ENCODE peak calls at places on chromosomes 4 and X, in ten cellular contexts. One of them, this sample, is unnamed.

GRCh38 chr4:79225360-79225759 is 100.5 kb downstream of the NAA11 start:
- DNase-seq in cardiac muscle cell: peak; percentile 70
- DNase-seq in ovary: no peak
- DNase-seq in choroid plexus epithelial cell: no peak
- DNase-seq in CD8-positive, alpha-beta T cell: no peak
- DNase-seq in heart right ventricle: no peak
- DNase-seq in hepatocyte: no peak
- DNase-seq in esophagus squamous epithelium: no peak
- DNase-seq in HCT116: no peak
- DNase-seq in fibroblast of the aortic adventitia: no peak
- DNase-seq in this sample: no peak

GRCh38 chr4:36392916-36393315 is 111.5 kb downstream of the DTHD1 start:
- DNase-seq in cardiac muscle cell: no peak
- DNase-seq in ovary: no peak
- DNase-seq in choroid plexus epithelial cell: no peak
- DNase-seq in CD8-positive, alpha-beta T cell: no peak
- DNase-seq in heart right ventricle: no peak
- DNase-seq in hepatocyte: no peak
- DNase-seq in esophagus squamous epithelium: no peak
- DNase-seq in HCT116: no peak
- DNase-seq in fibroblast of the aortic adventitia: no peak
- DNase-seq in this sample: no peak

GRCh38 chr4:8599657-8600056 is 7.1 kb downstream of the CPZ start:
- DNase-seq in cardiac muscle cell: peak; percentile 77
- DNase-seq in ovary: peak; percentile 66
- DNase-seq in choroid plexus epithelial cell: peak; percentile 96
- DNase-seq in CD8-positive, alpha-beta T cell: no peak
- DNase-seq in heart right ventricle: no peak
- DNase-seq in hepatocyte: no peak
- DNase-seq in esophagus squamous epithelium: no peak
- DNase-seq in HCT116: peak; percentile 77
- DNase-seq in fibroblast of the aortic adventitia: peak; percentile 62
- DNase-seq in this sample: peak; percentile 77

GRCh38 chr4:88219099-88219498 is 60.7 kb upstream of the ABCG2 start:
- DNase-seq in cardiac muscle cell: peak; percentile 73
- DNase-seq in ovary: no peak
- DNase-seq in choroid plexus epithelial cell: peak; percentile 80
- DNase-seq in CD8-positive, alpha-beta T cell: no peak
- DNase-seq in heart right ventricle: peak; percentile 26
- DNase-seq in hepatocyte: peak; percentile 70
- DNase-seq in esophagus squamous epithelium: no peak
- DNase-seq in HCT116: peak; percentile 28
- DNase-seq in fibroblast of the aortic adventitia: peak; percentile 79
- DNase-seq in this sample: peak; percentile 61

GRCh38 chr4:7727727-7728126 is 211.9 kb downstream of the AFAP1 start:
- DNase-seq in cardiac muscle cell: no peak
- DNase-seq in ovary: no peak
- DNase-seq in choroid plexus epithelial cell: no peak
- DNase-seq in CD8-positive, alpha-beta T cell: no peak
- DNase-seq in heart right ventricle: no peak
- DNase-seq in hepatocyte: no peak
- DNase-seq in esophagus squamous epithelium: no peak
- DNase-seq in HCT116: no peak
- DNase-seq in fibroblast of the aortic adventitia: peak; percentile 27
- DNase-seq in this sample: peak; percentile 50

GRCh38 chrX:21176927-21177571 is 197.2 kb upstream of the CNKSR2 start:
- DNase-seq in cardiac muscle cell: no peak
- DNase-seq in ovary: no peak
- DNase-seq in choroid plexus epithelial cell: no peak
- DNase-seq in CD8-positive, alpha-beta T cell: no peak
- DNase-seq in heart right ventricle: no peak
- DNase-seq in hepatocyte: peak; percentile 9
- DNase-seq in esophagus squamous epithelium: no peak
- DNase-seq in HCT116: no peak
- DNase-seq in fibroblast of the aortic adventitia: no peak
- DNase-seq in this sample: peak; percentile 0

GRCh38 chrX:152202886-152203285 is 64.5 kb upstream of the MAGEA10 start:
- DNase-seq in cardiac muscle cell: no peak
- DNase-seq in ovary: no peak
- DNase-seq in choroid plexus epithelial cell: no peak
- DNase-seq in CD8-positive, alpha-beta T cell: no peak
- DNase-seq in heart right ventricle: no peak
- DNase-seq in hepatocyte: no peak
- DNase-seq in esophagus squamous epithelium: no peak
- DNase-seq in HCT116: no peak
- DNase-seq in fibroblast of the aortic adventitia: no peak
- DNase-seq in this sample: no peak

GRCh38 chr4:1201851-1202525 is 29.6 kb upstream of the SPON2 start:
- DNase-seq in cardiac muscle cell: peak; percentile 95
- DNase-seq in ovary: peak; percentile 65
- DNase-seq in choroid plexus epithelial cell: peak; percentile 93
- DNase-seq in CD8-positive, alpha-beta T cell: peak; percentile 90
- DNase-seq in heart right ventricle: peak; percentile 23
- DNase-seq in hepatocyte: peak; percentile 69
- DNase-seq in esophagus squamous epithelium: peak; percentile 49
- DNase-seq in HCT116: no peak
- DNase-seq in fibroblast of the aortic adventitia: no peak
- DNase-seq in this sample: peak; percentile 98

GRCh38 chr4:183517781-183518180 is 12.9 kb downstream of the ING2 start:
- DNase-seq in cardiac muscle cell: no peak
- DNase-seq in ovary: no peak
- DNase-seq in choroid plexus epithelial cell: no peak
- DNase-seq in CD8-positive, alpha-beta T cell: no peak
- DNase-seq in heart right ventricle: no peak
- DNase-seq in hepatocyte: no peak
- DNase-seq in esophagus squamous epithelium: no peak
- DNase-seq in HCT116: no peak
- DNase-seq in fibroblast of the aortic adventitia: no peak
- DNase-seq in this sample: no peak

GRCh38 chr4:44495136-44495535 is 46.5 kb upstream of the KCTD8 start:
- DNase-seq in cardiac muscle cell: no peak
- DNase-seq in ovary: no peak
- DNase-seq in choroid plexus epithelial cell: no peak
- DNase-seq in CD8-positive, alpha-beta T cell: no peak
- DNase-seq in heart right ventricle: no peak
- DNase-seq in hepatocyte: no peak
- DNase-seq in esophagus squamous epithelium: no peak
- DNase-seq in HCT116: no peak
- DNase-seq in fibroblast of the aortic adventitia: peak; percentile 11
- DNase-seq in this sample: no peak

GRCh38 chrX:15501506-15501905 is 899 bp downstream of the BMX start:
- DNase-seq in cardiac muscle cell: no peak
- DNase-seq in ovary: no peak
- DNase-seq in choroid plexus epithelial cell: no peak
- DNase-seq in CD8-positive, alpha-beta T cell: no peak
- DNase-seq in heart right ventricle: no peak
- DNase-seq in hepatocyte: no peak
- DNase-seq in esophagus squamous epithelium: no peak
- DNase-seq in HCT116: no peak
- DNase-seq in fibroblast of the aortic adventitia: no peak
- DNase-seq in this sample: no peak

GRCh38 chrX:9473708-9474107 is 8.8 kb downstream of the TBL1X start:
- DNase-seq in cardiac muscle cell: no peak
- DNase-seq in ovary: no peak
- DNase-seq in choroid plexus epithelial cell: no peak
- DNase-seq in CD8-positive, alpha-beta T cell: no peak
- DNase-seq in heart right ventricle: no peak
- DNase-seq in hepatocyte: no peak
- DNase-seq in esophagus squamous epithelium: no peak
- DNase-seq in HCT116: no peak
- DNase-seq in fibroblast of the aortic adventitia: no peak
- DNase-seq in this sample: no peak

GRCh38 chr4:74235135-74235534 is 73.1 kb upstream of the EPGN start:
- DNase-seq in cardiac muscle cell: no peak
- DNase-seq in ovary: no peak
- DNase-seq in choroid plexus epithelial cell: no peak
- DNase-seq in CD8-positive, alpha-beta T cell: no peak
- DNase-seq in heart right ventricle: no peak
- DNase-seq in hepatocyte: no peak
- DNase-seq in esophagus squamous epithelium: no peak
- DNase-seq in HCT116: no peak
- DNase-seq in fibroblast of the aortic adventitia: no peak
- DNase-seq in this sample: no peak

GRCh38 chr4:80103615-80104014 is 30.6 kb upstream of the ANTXR2 start:
- DNase-seq in cardiac muscle cell: no peak
- DNase-seq in ovary: no peak
- DNase-seq in choroid plexus epithelial cell: no peak
- DNase-seq in CD8-positive, alpha-beta T cell: no peak
- DNase-seq in heart right ventricle: no peak
- DNase-seq in hepatocyte: no peak
- DNase-seq in esophagus squamous epithelium: no peak
- DNase-seq in HCT116: no peak
- DNase-seq in fibroblast of the aortic adventitia: no peak
- DNase-seq in this sample: no peak

GRCh38 chr4:1948892-1949436 is 59.8 kb downstream of the NELFA start:
- DNase-seq in cardiac muscle cell: no peak
- DNase-seq in ovary: no peak
- DNase-seq in choroid plexus epithelial cell: no peak
- DNase-seq in CD8-positive, alpha-beta T cell: no peak
- DNase-seq in heart right ventricle: no peak
- DNase-seq in hepatocyte: no peak
- DNase-seq in esophagus squamous epithelium: no peak
- DNase-seq in HCT116: no peak
- DNase-seq in fibroblast of the aortic adventitia: no peak
- DNase-seq in this sample: no peak

GRCh38 chr4:30956891-30957290 is 236.7 kb downstream of the PCDH7 start:
- DNase-seq in cardiac muscle cell: no peak
- DNase-seq in ovary: no peak
- DNase-seq in choroid plexus epithelial cell: no peak
- DNase-seq in CD8-positive, alpha-beta T cell: no peak
- DNase-seq in heart right ventricle: no peak
- DNase-seq in hepatocyte: no peak
- DNase-seq in esophagus squamous epithelium: no peak
- DNase-seq in HCT116: no peak
- DNase-seq in fibroblast of the aortic adventitia: no peak
- DNase-seq in this sample: no peak

GRCh38 chrX:23699636-23700194 is 32.4 kb downstream of the PRDX4 start:
- DNase-seq in cardiac muscle cell: peak; percentile 62
- DNase-seq in ovary: peak; percentile 45
- DNase-seq in choroid plexus epithelial cell: peak; percentile 2
- DNase-seq in CD8-positive, alpha-beta T cell: peak; percentile 62
- DNase-seq in heart right ventricle: peak; percentile 9
- DNase-seq in hepatocyte: peak; percentile 24
- DNase-seq in esophagus squamous epithelium: no peak
- DNase-seq in HCT116: no peak
- DNase-seq in fibroblast of the aortic adventitia: peak; percentile 19
- DNase-seq in this sample: peak; percentile 68

GRCh38 chrX:19991350-19991718 is 473 bp upstream of the BCLAF3 start:
- DNase-seq in cardiac muscle cell: no peak
- DNase-seq in ovary: no peak
- DNase-seq in choroid plexus epithelial cell: no peak
- DNase-seq in CD8-positive, alpha-beta T cell: no peak
- DNase-seq in heart right ventricle: no peak
- DNase-seq in hepatocyte: no peak
- DNase-seq in esophagus squamous epithelium: no peak
- DNase-seq in HCT116: no peak
- DNase-seq in fibroblast of the aortic adventitia: no peak
- DNase-seq in this sample: no peak
- TF ChIP-seq CTCF in cardiac muscle cell: no peak
- TF ChIP-seq CTCF in ovary: no peak
- TF ChIP-seq CTCF in choroid plexus epithelial cell: peak; percentile 0
- TF ChIP-seq CTCF in CD8-positive, alpha-beta T cell: no peak
- TF ChIP-seq CTCF in heart right ventricle: peak; percentile 27
- TF ChIP-seq CTCF in hepatocyte: no peak
- TF ChIP-seq CTCF in esophagus squamous epithelium: no peak
- TF ChIP-seq CTCF in HCT116: no peak
- TF ChIP-seq CTCF in fibroblast of the aortic adventitia: no peak
- TF ChIP-seq CTCF in this sample: no peak

DNA sequence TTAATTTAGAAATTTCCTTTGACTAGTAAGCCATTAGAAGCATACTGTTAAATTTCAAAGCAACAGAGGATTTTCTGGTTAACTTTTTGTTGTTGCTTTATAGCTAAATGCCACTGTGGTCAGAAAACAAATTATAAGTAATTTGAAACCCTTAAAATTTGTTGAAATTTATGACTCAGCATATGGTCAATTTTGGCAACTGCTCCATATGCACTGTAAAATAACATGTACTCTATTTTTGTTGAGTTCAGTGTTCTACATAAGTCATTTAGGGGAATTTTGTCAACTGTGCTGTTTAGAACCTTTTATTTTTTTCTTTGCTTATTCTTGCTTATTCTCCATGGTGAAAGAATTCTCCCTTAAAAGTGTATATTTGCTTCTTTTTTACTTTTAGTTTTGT is 28.6 kb downstream of the SCLT1 start:
- DNase-seq in cardiac muscle cell: peak; percentile 58
- DNase-seq in ovary: no peak
- DNase-seq in choroid plexus epithelial cell: peak; percentile 81
- DNase-seq in CD8-positive, alpha-beta T cell: no peak
- DNase-seq in heart right ventricle: no peak
- DNase-seq in hepatocyte: no peak
- DNase-seq in esophagus squamous epithelium: no peak
- DNase-seq in HCT116: no peak
- DNase-seq in fibroblast of the aortic adventitia: peak; percentile 66
- DNase-seq in this sample: peak; percentile 83
- H3K4me3 ChIP-seq in cardiac muscle cell: no peak overlapping the region
- H3K4me3 ChIP-seq in ovary: no peak overlapping the region
- H3K4me3 ChIP-seq in choroid plexus epithelial cell: no peak overlapping the region
- H3K4me3 ChIP-seq in CD8-positive, alpha-beta T cell: no peak overlapping the region
- H3K4me3 ChIP-seq in heart right ventricle: no peak overlapping the region
- H3K4me3 ChIP-seq in hepatocyte: no peak overlapping the region
- H3K4me3 ChIP-seq in esophagus squamous epithelium: no peak overlapping the region
- H3K4me3 ChIP-seq in HCT116: no peak overlapping the region
- H3K4me3 ChIP-seq in fibroblast of the aortic adventitia: no peak overlapping the region
- H3K4me3 ChIP-seq in this sample: no peak overlapping the region

GRCh38 chr4:70313736-70314135 is 21.0 kb upstream of the CABS1 start:
- DNase-seq in cardiac muscle cell: no peak
- DNase-seq in ovary: no peak
- DNase-seq in choroid plexus epithelial cell: no peak
- DNase-seq in CD8-positive, alpha-beta T cell: no peak
- DNase-seq in heart right ventricle: no peak
- DNase-seq in hepatocyte: no peak
- DNase-seq in esophagus squamous epithelium: no peak
- DNase-seq in HCT116: no peak
- DNase-seq in fibroblast of the aortic adventitia: no peak
- DNase-seq in this sample: no peak

GRCh38 chr4:70315928-70316327 is 18.9 kb upstream of the CABS1 start:
- DNase-seq in cardiac muscle cell: no peak
- DNase-seq in ovary: no peak
- DNase-seq in choroid plexus epithelial cell: no peak
- DNase-seq in CD8-positive, alpha-beta T cell: no peak
- DNase-seq in heart right ventricle: no peak
- DNase-seq in hepatocyte: no peak
- DNase-seq in esophagus squamous epithelium: no peak
- DNase-seq in HCT116: peak; percentile 0
- DNase-seq in fibroblast of the aortic adventitia: no peak
- DNase-seq in this sample: no peak
- TF ChIP-seq CTCF in cardiac muscle cell: no peak
- TF ChIP-seq CTCF in ovary: no peak
- TF ChIP-seq CTCF in choroid plexus epithelial cell: no peak
- TF ChIP-seq CTCF in CD8-positive, alpha-beta T cell: no peak
- TF ChIP-seq CTCF in heart right ventricle: no peak
- TF ChIP-seq CTCF in hepatocyte: no peak
- TF ChIP-seq CTCF in esophagus squamous epithelium: no peak
- TF ChIP-seq CTCF in HCT116: no peak
- TF ChIP-seq CTCF in fibroblast of the aortic adventitia: no peak
- TF ChIP-seq CTCF in this sample: no peak

DNA sequence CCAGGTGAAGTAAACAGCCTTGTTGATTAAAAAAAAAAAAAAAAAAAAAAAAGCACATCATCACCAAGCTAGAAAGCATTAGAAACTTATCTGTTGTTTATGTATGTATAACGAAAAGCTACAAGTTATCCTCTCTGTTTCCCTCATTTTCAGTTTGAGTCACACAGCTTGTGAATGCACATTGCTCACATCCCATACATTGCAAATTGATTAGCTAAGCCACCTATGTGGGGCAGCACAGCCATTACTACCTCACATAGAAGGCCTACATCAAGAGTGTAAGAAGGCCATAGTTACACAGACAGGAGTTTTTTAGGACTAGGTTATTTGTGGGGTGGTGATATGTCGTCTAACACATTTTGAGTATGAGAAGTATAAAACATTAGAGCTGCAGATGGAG is 431.7 kb downstream of the GABRG1 start:
- DNase-seq in cardiac muscle cell: no peak
- DNase-seq in ovary: no peak
- DNase-seq in choroid plexus epithelial cell: no peak
- DNase-seq in CD8-positive, alpha-beta T cell: no peak
- DNase-seq in heart right ventricle: no peak
- DNase-seq in hepatocyte: no peak
- DNase-seq in esophagus squamous epithelium: no peak
- DNase-seq in HCT116: no peak
- DNase-seq in fibroblast of the aortic adventitia: no peak
- DNase-seq in this sample: no peak
- H3K4me3 ChIP-seq in cardiac muscle cell: no peak overlapping the region
- H3K4me3 ChIP-seq in ovary: no peak overlapping the region
- H3K4me3 ChIP-seq in choroid plexus epithelial cell: no peak overlapping the region
- H3K4me3 ChIP-seq in CD8-positive, alpha-beta T cell: no peak overlapping the region
- H3K4me3 ChIP-seq in heart right ventricle: no peak overlapping the region
- H3K4me3 ChIP-seq in hepatocyte: no peak overlapping the region
- H3K4me3 ChIP-seq in esophagus squamous epithelium: no peak overlapping the region
- H3K4me3 ChIP-seq in HCT116: no peak overlapping the region
- H3K4me3 ChIP-seq in fibroblast of the aortic adventitia: no peak overlapping the region
- H3K4me3 ChIP-seq in this sample: no peak overlapping the region